ENCODE peak calls at places on chromosome 4, in nine cellular contexts. One of them, this sample, is unnamed.

GRCh38 chr4:176277162-176277904 is 8.3 kb upstream of the ASB5 start:
- DNase-seq in upper lobe of left lung: no peak
- DNase-seq in colonic mucosa: peak; percentile 34
- DNase-seq in upper lobe of right lung: no peak
- DNase-seq in CD4-positive, CD25-positive, alpha-beta regulatory T cell: no peak
- DNase-seq in BE2C: peak; percentile 63
- DNase-seq in PC-9: peak; percentile 47
- DNase-seq in dorsolateral prefrontal cortex: peak; percentile 45
- DNase-seq in NT2/D1: peak; percentile 13
- DNase-seq in this sample: peak; percentile 76

GRCh38 chr4:57344296-57344695 is 234.1 kb upstream of the IGFBP7 start:
- DNase-seq in upper lobe of left lung: no peak
- DNase-seq in colonic mucosa: no peak
- DNase-seq in upper lobe of right lung: no peak
- DNase-seq in CD4-positive, CD25-positive, alpha-beta regulatory T cell: no peak
- DNase-seq in BE2C: no peak
- DNase-seq in PC-9: no peak
- DNase-seq in dorsolateral prefrontal cortex: no peak
- DNase-seq in NT2/D1: no peak
- DNase-seq in this sample: no peak

GRCh38 chr4:115154826-115155225 is 41.4 kb upstream of the NDST4 start:
- DNase-seq in upper lobe of left lung: no peak
- DNase-seq in colonic mucosa: no peak
- DNase-seq in upper lobe of right lung: no peak
- DNase-seq in CD4-positive, CD25-positive, alpha-beta regulatory T cell: no peak
- DNase-seq in BE2C: no peak
- DNase-seq in PC-9: no peak
- DNase-seq in dorsolateral prefrontal cortex: no peak
- DNase-seq in NT2/D1: peak; percentile 2
- DNase-seq in this sample: no peak

GRCh38 chr4:75142377-75142776 is 209.5 kb downstream of the PARM1 start:
- DNase-seq in upper lobe of left lung: no peak
- DNase-seq in colonic mucosa: no peak
- DNase-seq in upper lobe of right lung: no peak
- DNase-seq in CD4-positive, CD25-positive, alpha-beta regulatory T cell: no peak
- DNase-seq in BE2C: no peak
- DNase-seq in PC-9: no peak
- DNase-seq in dorsolateral prefrontal cortex: no peak
- DNase-seq in NT2/D1: no peak
- DNase-seq in this sample: no peak

GRCh38 chr4:6999172-7000086 is 43.7 kb upstream of the TADA2B start:
- DNase-seq in upper lobe of left lung: no peak
- DNase-seq in colonic mucosa: no peak
- DNase-seq in upper lobe of right lung: no peak
- DNase-seq in CD4-positive, CD25-positive, alpha-beta regulatory T cell: peak; percentile 10
- DNase-seq in BE2C: no peak
- DNase-seq in PC-9: peak; percentile 93
- DNase-seq in dorsolateral prefrontal cortex: no peak
- DNase-seq in NT2/D1: no peak
- DNase-seq in this sample: no peak

GRCh38 chr4:166827167-166827566 is 407.1 kb downstream of the SPOCK3 start:
- DNase-seq in upper lobe of left lung: no peak
- DNase-seq in colonic mucosa: peak; percentile 34
- DNase-seq in upper lobe of right lung: no peak
- DNase-seq in CD4-positive, CD25-positive, alpha-beta regulatory T cell: no peak
- DNase-seq in BE2C: no peak
- DNase-seq in PC-9: no peak
- DNase-seq in dorsolateral prefrontal cortex: no peak
- DNase-seq in NT2/D1: no peak
- DNase-seq in this sample: no peak

GRCh38 chr4:150033937-150034336 is 44.3 kb upstream of the DCLK2 start:
- DNase-seq in upper lobe of left lung: no peak
- DNase-seq in colonic mucosa: peak; percentile 77
- DNase-seq in upper lobe of right lung: no peak
- DNase-seq in CD4-positive, CD25-positive, alpha-beta regulatory T cell: no peak
- DNase-seq in BE2C: peak; percentile 52
- DNase-seq in PC-9: no peak
- DNase-seq in dorsolateral prefrontal cortex: no peak
- DNase-seq in NT2/D1: no peak
- DNase-seq in this sample: peak; percentile 91

GRCh38 chr4:140754918-140755810 is 1.0 kb downstream of the TBC1D9 start:
- DNase-seq in upper lobe of left lung: no peak
- DNase-seq in colonic mucosa: peak; percentile 43
- DNase-seq in upper lobe of right lung: no peak
- DNase-seq in CD4-positive, CD25-positive, alpha-beta regulatory T cell: no peak
- DNase-seq in BE2C: no peak
- DNase-seq in PC-9: no peak
- DNase-seq in dorsolateral prefrontal cortex: no peak
- DNase-seq in NT2/D1: no peak
- DNase-seq in this sample: no peak

GRCh38 chr4:29983890-29984289 is 736.3 kb upstream of the PCDH7 start:
- DNase-seq in upper lobe of left lung: no peak
- DNase-seq in colonic mucosa: no peak
- DNase-seq in upper lobe of right lung: no peak
- DNase-seq in CD4-positive, CD25-positive, alpha-beta regulatory T cell: no peak
- DNase-seq in BE2C: no peak
- DNase-seq in PC-9: no peak
- DNase-seq in dorsolateral prefrontal cortex: no peak
- DNase-seq in NT2/D1: no peak
- DNase-seq in this sample: no peak

GRCh38 chr4:109820563-109820962 is 5.0 kb downstream of the GAR1 start:
- DNase-seq in upper lobe of left lung: no peak
- DNase-seq in colonic mucosa: no peak
- DNase-seq in upper lobe of right lung: no peak
- DNase-seq in CD4-positive, CD25-positive, alpha-beta regulatory T cell: no peak
- DNase-seq in BE2C: no peak
- DNase-seq in PC-9: no peak
- DNase-seq in dorsolateral prefrontal cortex: no peak
- DNase-seq in NT2/D1: no peak
- DNase-seq in this sample: no peak

GRCh38 chr4:8891646-8892555 is 20.3 kb upstream of the HMX1 start:
- DNase-seq in upper lobe of left lung: no peak
- DNase-seq in colonic mucosa: no peak
- DNase-seq in upper lobe of right lung: no peak
- DNase-seq in CD4-positive, CD25-positive, alpha-beta regulatory T cell: no peak
- DNase-seq in BE2C: no peak
- DNase-seq in PC-9: no peak
- DNase-seq in dorsolateral prefrontal cortex: no peak
- DNase-seq in NT2/D1: no peak
- DNase-seq in this sample: no peak
- H3K27me3 ChIP-seq in upper lobe of left lung: peaks cover 57% of the 10 kb centered on the region
- H3K27me3 ChIP-seq in colonic mucosa: peaks cover 42% of the 10 kb centered on the region
- H3K27me3 ChIP-seq in upper lobe of right lung: peaks cover 87% of the 10 kb centered on the region
- H3K27me3 ChIP-seq in CD4-positive, CD25-positive, alpha-beta regulatory T cell: peaks cover 2% of the 10 kb centered on the region
- H3K27me3 ChIP-seq in BE2C: peaks cover 71% of the 10 kb centered on the region
- H3K27me3 ChIP-seq in PC-9: peaks cover 41% of the 10 kb centered on the region
- H3K27me3 ChIP-seq in dorsolateral prefrontal cortex: peaks cover 70% of the 10 kb centered on the region
- H3K27me3 ChIP-seq in NT2/D1: peaks cover 84% of the 10 kb centered on the region
- H3K27me3 ChIP-seq in this sample: peaks cover 8% of the 10 kb centered on the region

DNA sequence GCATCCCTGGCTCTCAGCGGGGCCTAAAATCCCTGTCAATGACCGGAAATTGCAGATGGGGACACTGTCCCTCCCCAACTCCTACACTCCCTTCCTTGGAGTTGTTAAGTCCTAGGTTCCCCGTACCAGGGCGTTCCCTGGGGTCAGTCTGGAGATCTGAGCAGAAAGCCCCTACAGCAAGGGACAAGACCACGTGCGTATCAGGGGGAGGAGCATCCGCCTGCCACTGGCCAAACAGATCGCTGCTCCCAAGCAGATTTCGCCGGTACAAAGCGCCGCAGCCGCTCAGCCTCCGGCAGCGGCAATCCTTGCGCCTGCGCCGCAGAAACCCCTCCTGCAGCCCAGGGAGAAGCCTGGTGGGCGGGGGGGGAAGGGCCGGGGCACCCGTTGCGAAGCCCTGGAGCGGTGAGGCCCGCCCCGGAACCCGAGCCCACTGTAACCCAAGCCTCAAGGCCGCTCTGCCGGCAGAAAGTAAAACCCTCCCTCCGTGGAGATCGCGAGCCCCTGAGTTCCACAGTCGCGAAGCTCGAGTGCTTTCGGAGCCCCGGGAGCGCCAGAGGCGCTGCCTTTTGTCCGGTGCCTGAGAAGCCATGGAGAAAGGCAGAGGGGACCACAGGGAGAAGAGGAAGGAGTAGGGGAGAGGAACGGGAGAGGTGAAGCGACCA is 2.7 kb downstream of the CRMP1 start:
- DNase-seq in upper lobe of left lung: no peak
- DNase-seq in colonic mucosa: no peak
- DNase-seq in upper lobe of right lung: no peak
- DNase-seq in CD4-positive, CD25-positive, alpha-beta regulatory T cell: no peak
- DNase-seq in BE2C: peak; percentile 97
- DNase-seq in PC-9: no peak
- DNase-seq in dorsolateral prefrontal cortex: peak; percentile 92
- DNase-seq in NT2/D1: peak; percentile 85
- DNase-seq in this sample: peak; percentile 43
- H3K27me3 ChIP-seq in upper lobe of left lung: peaks cover 58% of the 10 kb centered on the region
- H3K27me3 ChIP-seq in colonic mucosa: peaks cover 55% of the 10 kb centered on the region
- H3K27me3 ChIP-seq in upper lobe of right lung: peaks cover 74% of the 10 kb centered on the region
- H3K27me3 ChIP-seq in CD4-positive, CD25-positive, alpha-beta regulatory T cell: peaks cover 25% of the 10 kb centered on the region
- H3K27me3 ChIP-seq in BE2C: peaks cover 14% of the 10 kb centered on the region
- H3K27me3 ChIP-seq in PC-9: peaks cover 3% of the 10 kb centered on the region
- H3K27me3 ChIP-seq in dorsolateral prefrontal cortex: peaks cover 4% of the 10 kb centered on the region
- H3K27me3 ChIP-seq in NT2/D1: peaks cover 73% of the 10 kb centered on the region
- H3K27me3 ChIP-seq in this sample: no peaks in the 10 kb centered on the region

GRCh38 chr4:108106186-108106585 is 62.5 kb downstream of the LEF1 start:
- DNase-seq in upper lobe of left lung: no peak
- DNase-seq in colonic mucosa: no peak
- DNase-seq in upper lobe of right lung: no peak
- DNase-seq in CD4-positive, CD25-positive, alpha-beta regulatory T cell: no peak
- DNase-seq in BE2C: no peak
- DNase-seq in PC-9: no peak
- DNase-seq in dorsolateral prefrontal cortex: no peak
- DNase-seq in NT2/D1: no peak
- DNase-seq in this sample: no peak

GRCh38 chr4:108103096-108103495 is 65.6 kb downstream of the LEF1 start:
- DNase-seq in upper lobe of left lung: no peak
- DNase-seq in colonic mucosa: no peak
- DNase-seq in upper lobe of right lung: no peak
- DNase-seq in CD4-positive, CD25-positive, alpha-beta regulatory T cell: no peak
- DNase-seq in BE2C: no peak
- DNase-seq in PC-9: no peak
- DNase-seq in dorsolateral prefrontal cortex: no peak
- DNase-seq in NT2/D1: no peak
- DNase-seq in this sample: no peak

GRCh38 chr4:108099838-108100237 is 68.9 kb downstream of the LEF1 start:
- DNase-seq in upper lobe of left lung: no peak
- DNase-seq in colonic mucosa: no peak
- DNase-seq in upper lobe of right lung: no peak
- DNase-seq in CD4-positive, CD25-positive, alpha-beta regulatory T cell: no peak
- DNase-seq in BE2C: no peak
- DNase-seq in PC-9: no peak
- DNase-seq in dorsolateral prefrontal cortex: no peak
- DNase-seq in NT2/D1: no peak
- DNase-seq in this sample: no peak

GRCh38 chr4:108097990-108098553 is 70.7 kb downstream of the LEF1 start:
- DNase-seq in upper lobe of left lung: no peak
- DNase-seq in colonic mucosa: no peak
- DNase-seq in upper lobe of right lung: no peak
- DNase-seq in CD4-positive, CD25-positive, alpha-beta regulatory T cell: no peak
- DNase-seq in BE2C: no peak
- DNase-seq in PC-9: no peak
- DNase-seq in dorsolateral prefrontal cortex: no peak
- DNase-seq in NT2/D1: no peak
- DNase-seq in this sample: no peak

DNA sequence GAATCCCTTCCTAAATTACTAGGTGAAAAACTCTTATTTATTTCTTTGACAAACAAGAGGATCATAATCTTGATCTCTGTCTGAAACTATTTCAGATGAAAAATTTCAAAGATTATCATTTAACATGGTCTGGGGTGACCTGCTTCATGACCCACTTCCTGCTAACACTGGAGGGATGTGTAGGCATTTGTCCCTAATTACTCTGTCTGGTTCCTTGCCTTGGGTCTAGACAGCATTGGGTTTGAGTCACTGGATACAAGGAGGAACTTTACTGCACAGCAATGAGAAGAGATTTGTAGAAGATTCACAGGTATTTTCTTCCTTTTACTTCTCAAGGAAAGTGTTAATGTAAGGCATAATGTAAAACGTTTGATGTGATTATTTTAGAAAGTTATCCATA is 67.9 kb downstream of the LEF1 start:
- DNase-seq in upper lobe of left lung: no peak
- DNase-seq in colonic mucosa: no peak
- DNase-seq in upper lobe of right lung: no peak
- DNase-seq in CD4-positive, CD25-positive, alpha-beta regulatory T cell: no peak
- DNase-seq in BE2C: no peak
- DNase-seq in PC-9: no peak
- DNase-seq in dorsolateral prefrontal cortex: no peak
- DNase-seq in NT2/D1: no peak
- DNase-seq in this sample: no peak
- H3K27me3 ChIP-seq in upper lobe of left lung: no peaks in the 10 kb centered on the region
- H3K27me3 ChIP-seq in colonic mucosa: no peaks in the 10 kb centered on the region
- H3K27me3 ChIP-seq in upper lobe of right lung: no peaks in the 10 kb centered on the region
- H3K27me3 ChIP-seq in CD4-positive, CD25-positive, alpha-beta regulatory T cell: no peaks in the 10 kb centered on the region
- H3K27me3 ChIP-seq in BE2C: peaks cover 74% of the 10 kb centered on the region
- H3K27me3 ChIP-seq in PC-9: no peaks in the 10 kb centered on the region
- H3K27me3 ChIP-seq in dorsolateral prefrontal cortex: no peaks in the 10 kb centered on the region
- H3K27me3 ChIP-seq in NT2/D1: no peaks in the 10 kb centered on the region
- H3K27me3 ChIP-seq in this sample: no peaks in the 10 kb centered on the region

GRCh38 chr4:55635760-55636621 is at the start of gene NMU:
- DNase-seq in upper lobe of left lung: peak; percentile 90
- DNase-seq in colonic mucosa: peak; percentile 57
- DNase-seq in upper lobe of right lung: peak; percentile 86
- DNase-seq in CD4-positive, CD25-positive, alpha-beta regulatory T cell: no peak
- DNase-seq in BE2C: peak; percentile 67
- DNase-seq in PC-9: peak; percentile 45
- DNase-seq in dorsolateral prefrontal cortex: no peak
- DNase-seq in NT2/D1: no peak
- DNase-seq in this sample: peak; percentile 40

GRCh38 chr4:55633903-55634302 is 2.2 kb downstream of the NMU start:
- DNase-seq in upper lobe of left lung: no peak
- DNase-seq in colonic mucosa: no peak
- DNase-seq in upper lobe of right lung: no peak
- DNase-seq in CD4-positive, CD25-positive, alpha-beta regulatory T cell: no peak
- DNase-seq in BE2C: no peak
- DNase-seq in PC-9: no peak
- DNase-seq in dorsolateral prefrontal cortex: no peak
- DNase-seq in NT2/D1: no peak
- DNase-seq in this sample: no peak

GRCh38 chr4:55636622-55636999 is 513 bp upstream of the NMU start:
- DNase-seq in upper lobe of left lung: no peak
- DNase-seq in colonic mucosa: no peak
- DNase-seq in upper lobe of right lung: no peak
- DNase-seq in CD4-positive, CD25-positive, alpha-beta regulatory T cell: no peak
- DNase-seq in BE2C: no peak
- DNase-seq in PC-9: no peak
- DNase-seq in dorsolateral prefrontal cortex: no peak
- DNase-seq in NT2/D1: no peak
- DNase-seq in this sample: no peak

GRCh38 chr4:55634417-55635128 is 1.5 kb downstream of the NMU start:
- DNase-seq in upper lobe of left lung: no peak
- DNase-seq in colonic mucosa: no peak
- DNase-seq in upper lobe of right lung: no peak
- DNase-seq in CD4-positive, CD25-positive, alpha-beta regulatory T cell: no peak
- DNase-seq in BE2C: no peak
- DNase-seq in PC-9: no peak
- DNase-seq in dorsolateral prefrontal cortex: no peak
- DNase-seq in NT2/D1: no peak
- DNase-seq in this sample: no peak

DNA sequence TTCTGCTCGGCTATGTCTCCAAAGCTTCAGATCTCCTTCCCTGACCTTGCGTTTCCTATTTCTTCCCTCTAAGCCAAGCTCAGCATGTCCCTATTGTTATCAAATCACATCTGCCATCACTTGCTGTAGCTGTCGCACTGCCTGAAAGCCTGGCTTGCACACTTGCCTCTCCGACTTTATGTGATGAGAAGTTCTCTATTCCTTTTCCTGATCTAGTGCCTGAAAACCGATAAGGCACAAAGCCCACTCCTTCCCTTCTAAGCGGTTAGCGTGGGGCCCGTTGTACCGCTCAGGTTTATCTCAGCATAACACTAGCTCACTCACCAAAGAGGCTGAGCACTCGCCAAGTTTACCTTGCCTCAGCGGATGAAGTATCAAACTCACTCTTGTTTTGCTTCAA is 816 bp downstream of the NMU start:
- DNase-seq in upper lobe of left lung: no peak
- DNase-seq in colonic mucosa: no peak
- DNase-seq in upper lobe of right lung: no peak
- DNase-seq in CD4-positive, CD25-positive, alpha-beta regulatory T cell: no peak
- DNase-seq in BE2C: no peak
- DNase-seq in PC-9: no peak
- DNase-seq in dorsolateral prefrontal cortex: no peak
- DNase-seq in NT2/D1: no peak
- DNase-seq in this sample: no peak
- H3K27me3 ChIP-seq in upper lobe of left lung: peaks cover 21% of the 10 kb centered on the region
- H3K27me3 ChIP-seq in colonic mucosa: peaks cover 27% of the 10 kb centered on the region
- H3K27me3 ChIP-seq in upper lobe of right lung: peaks cover 69% of the 10 kb centered on the region
- H3K27me3 ChIP-seq in CD4-positive, CD25-positive, alpha-beta regulatory T cell: peaks cover 37% of the 10 kb centered on the region
- H3K27me3 ChIP-seq in BE2C: peaks cover 37% of the 10 kb centered on the region
- H3K27me3 ChIP-seq in PC-9: no peaks in the 10 kb centered on the region
- H3K27me3 ChIP-seq in dorsolateral prefrontal cortex: peaks cover 21% of the 10 kb centered on the region
- H3K27me3 ChIP-seq in NT2/D1: peaks cover 33% of the 10 kb centered on the region
- H3K27me3 ChIP-seq in this sample: peaks cover 12% of the 10 kb centered on the region

This sample was measured in body of pancreas.